ENCODE peak calls at places on chromosome 19, in five cellular contexts. I is RWPE1, T is AG04449, Z is iris pigment epithelial cell, H is tibial nerve. N is an unnamed sample.

GRCh38 chr19:18086590-18087138 is at the start of gene IL12RB1:
- DNase-seq in I (no peak), T (no peak), Z (peak), H (no peak), N (no peak)

GRCh38 chr19:17215125-17215971 is at the start of gene USE1:
- DNase-seq in I (peak), T (peak), Z (peak), H (peak), N (peak)

GRCh38 chr19:309206-309565 is 18.0 kb upstream of the PLPP2 start:
- DNase-seq in I (no peak), T (no peak), Z (no peak), H (no peak), N (no peak)

GRCh38 chr19:33143897-33144405 is 12.0 kb downstream of the WDR88 start:
- DNase-seq in I (peak), T (no peak), Z (peak), H (peak), N (peak)

GRCh38 chr19:49475995-49476880 is 2.2 kb downstream of the FLT3LG start:
- DNase-seq in I (no peak), T (no peak), Z (peak), H (no peak), N (no peak)

GRCh38 chr19:1269065-1269477 is at the start of gene CIRBP:
- DNase-seq in I (peak), T (peak), Z (peak), H (peak), N (peak)

GRCh38 chr19:3671680-3672574 is 28.3 kb downstream of the PIP5K1C start:
- DNase-seq in I (no peak), T (no peak), Z (peak), H (no peak), N (no peak)

GRCh38 chr19:30686252-30686762 is 314.1 kb downstream of the ZNF536 start:
- DNase-seq in I (no peak), T (no peak), Z (peak), H (no peak), N (no peak)

GRCh38 chr19:58091251-58091995 is 6.6 kb downstream of the ZSCAN18 start:
- DNase-seq in I (no peak), T (no peak), Z (no peak), H (no peak), N (no peak)

GRCh38 chr19:35066691-35067563 is 25.4 kb downstream of the HPN start:
- DNase-seq in I (peak), T (no peak), Z (peak), H (peak), N (peak)

GRCh38 chr19:13153627-13154240 is 3.5 kb downstream of the IER2 start:
- DNase-seq in I (no peak), T (no peak), Z (peak), H (no peak), N (no peak)

GRCh38 chr19:49361438-49362047 is 673 bp downstream of the TEAD2 start:
- DNase-seq in I (peak), T (peak), Z (peak), H (peak), N (peak)

GRCh38 chr19:41541990-41542584 is 33.9 kb upstream of the CEACAM21 start:
- DNase-seq in I (no peak), T (no peak), Z (peak), H (peak), N (peak)

GRCh38 chr19:18401580-18402112 is 4.2 kb upstream of the LRRC25 start:
- DNase-seq in I (no peak), T (no peak), Z (peak), H (no peak), N (peak)

GRCh38 chr19:45385392-45386221 is 15.2 kb upstream of the ERCC2 start:
- DNase-seq in I (no peak), T (no peak), Z (no peak), H (no peak), N (no peak)

GRCh38 chr19:18423258-18424020 is 4.2 kb downstream of the SSBP4 start:
- DNase-seq in I (no peak), T (no peak), Z (no peak), H (no peak), N (no peak)

GRCh38 chr19:5147971-5148793 is 179.3 kb downstream of the KDM4B start:
- DNase-seq in I (no peak), T (no peak), Z (no peak), H (no peak), N (no peak)